ENCODE peak calls at places on chromosomes 1 and 21, in ten cellular contexts. V is epithelial cell of proximal tubule, H is left ventricle myocardium inferior, M is prostate gland, I is tibial nerve, S is psoas muscle, C is thoracic aorta, P is uterus, A is fibroblast of mammary gland, X is transverse colon. R is an unnamed sample.

GRCh38 chr1:45032833-45033232 is 20.8 kb downstream of the UROD start:
- DNase-seq in I (no peak), V (no peak), P (no peak), A (no peak), H (no peak), X (no peak), M (no peak), S (no peak), C (no peak), R (no peak)

GRCh38 chr1:232844791-232845190 is 39.6 kb downstream of the MAP10 start:
- DNase-seq in A (peak; percentile 74), I (no peak), H (no peak), S (no peak), V (peak; percentile 91), M (no peak), C (no peak), X (no peak), P (no peak), R (no peak)

GRCh38 chr1:30525631-30525979 is 197.8 kb downstream of the MATN1 start:
- DNase-seq in M (no peak), S (no peak), C (no peak), I (no peak), V (no peak), P (peak; percentile 11), A (no peak), X (no peak), H (no peak), R (no peak)

GRCh38 chr1:30109853-30110252 is 613.5 kb downstream of the MATN1 start:
- DNase-seq in S (no peak), V (no peak), X (no peak), M (no peak), C (peak; percentile 8), P (peak; percentile 26), A (peak; percentile 90), H (no peak), I (no peak), R (no peak)

GRCh38 chr21:36769051-36769867 is 70.3 kb downstream of the SIM2 start:
- DNase-seq in I (no peak), C (no peak), X (no peak), P (no peak), H (no peak), M (peak; percentile 60), S (no peak), V (no peak), A (peak; percentile 36), R (no peak)

GRCh38 chr1:192807221-192807967 is 1.4 kb upstream of the RGS2 start:
- DNase-seq in H (no peak), P (no peak), M (no peak), A (peak; percentile 72), X (no peak), I (no peak), V (no peak), S (no peak), C (no peak), R (no peak)

GRCh38 chr21:37537391-37537996 is 170.9 kb downstream of the DYRK1A start:
- DNase-seq in H (no peak), V (no peak), S (no peak), C (no peak), A (no peak), P (no peak), M (no peak), X (no peak), I (no peak), R (no peak)

GRCh38 chr1:240242601-240243144 is 151.0 kb downstream of the FMN2 start:
- DNase-seq in A (peak; percentile 85), C (no peak), S (no peak), V (no peak), X (no peak), I (no peak), P (no peak), H (no peak), M (no peak), R (peak; percentile 64)

GRCh38 chr1:243402868-243403267 is 147.0 kb downstream of the SDCCAG8 start:
- DNase-seq in I (no peak), S (no peak), P (no peak), M (no peak), C (no peak), X (no peak), A (no peak), H (no peak), V (no peak), R (no peak)

GRCh38 chr21:43277481-43278351 is 108.9 kb downstream of the CRYAA start:
- DNase-seq in P (no peak), X (no peak), H (peak; percentile 47), M (no peak), C (no peak), I (no peak), A (no peak), S (no peak), V (no peak), R (no peak)

DNA sequence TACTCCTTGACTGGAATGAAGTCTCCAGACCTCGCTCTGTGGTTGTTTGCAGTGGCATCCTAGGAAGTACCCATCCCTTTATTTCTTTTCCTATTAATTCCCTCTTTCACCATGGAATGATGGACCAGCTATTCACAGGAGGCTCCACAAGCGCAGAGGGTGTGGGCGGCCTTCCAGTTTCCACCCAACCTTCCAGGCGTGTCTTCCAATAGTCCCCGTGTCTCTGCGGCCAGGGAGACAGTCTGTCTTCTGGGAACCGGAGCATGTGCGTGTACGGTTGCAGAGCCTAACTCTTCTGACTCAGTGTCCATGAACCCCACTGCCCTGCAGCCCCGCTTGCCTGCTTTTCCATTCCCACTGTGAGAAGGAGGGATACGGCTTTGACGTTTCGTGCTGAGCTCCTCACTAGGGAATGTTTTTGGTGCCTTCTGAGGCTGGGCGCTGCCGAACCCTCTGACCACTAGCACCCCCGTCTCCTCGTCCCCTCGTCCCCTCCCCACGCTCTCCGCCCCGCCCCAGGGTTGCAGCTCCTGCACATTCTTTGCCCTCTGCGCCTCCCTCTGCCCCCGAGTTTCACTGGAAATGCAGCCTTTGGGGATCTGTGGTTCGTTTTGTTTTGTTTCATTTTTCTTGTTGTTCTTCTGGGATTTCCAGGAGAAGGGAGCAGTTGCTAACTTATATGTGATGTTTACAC is 26.3 kb upstream of the FAM3B start:
- DNase-seq in X (no peak), H (no peak), S (no peak), A (no peak), P (no peak), I (no peak), C (no peak), V (no peak), M (no peak), R (no peak)
- H3K4me3 ChIP-seq in X (no peak overlapping the region), H (peak overlapping the region; percentile 45), S (no peak overlapping the region), A (no peak overlapping the region), P (no peak overlapping the region), I (peak overlapping the region; percentile 43), C (peak overlapping the region; percentile 51), V (no peak overlapping the region), M (no peak overlapping the region), R (no peak overlapping the region)

DNA sequence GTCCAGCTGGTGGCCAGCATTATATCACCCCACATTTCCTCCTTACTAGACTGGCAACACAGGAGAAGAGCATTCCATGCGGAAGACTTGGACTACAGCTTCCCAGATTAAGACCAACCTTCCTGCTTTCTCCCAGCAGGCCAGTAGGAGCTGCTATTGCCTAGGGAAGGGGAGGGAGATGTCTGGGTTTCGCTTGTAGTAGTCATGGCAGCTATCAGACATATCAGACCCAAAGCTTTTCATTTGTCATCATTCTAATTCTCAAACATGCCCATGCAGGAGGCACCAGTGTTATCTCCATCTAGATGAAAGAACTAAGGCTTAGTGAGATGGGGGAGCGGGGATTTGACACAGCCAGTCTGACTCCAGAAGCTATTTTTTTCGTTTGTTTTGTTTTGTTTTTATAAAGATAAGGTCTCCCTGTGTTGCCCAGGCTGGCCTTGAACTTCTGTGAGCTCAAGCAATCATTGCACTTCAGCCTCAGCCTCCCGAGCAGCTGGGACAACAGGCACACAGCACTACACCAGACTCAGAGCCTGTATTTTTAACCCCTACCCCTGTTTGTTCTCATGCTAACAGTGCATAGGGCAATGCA is 4.5 kb downstream of the PLA2G2A start:
- DNase-seq in S (peak; percentile 60), A (peak; percentile 81), C (no peak), P (peak; percentile 23), V (peak; percentile 20), I (no peak), M (peak; percentile 66), H (peak; percentile 49), X (peak; percentile 61), R (peak; percentile 28)
- TF ChIP-seq CTCF in S (peak; percentile 67), A (peak; percentile 100), C (peak; percentile 45), P (peak; percentile 58), V (peak; percentile 100), I (peak; percentile 44), M (peak; percentile 90), H (peak; percentile 86), X (peak; percentile 90), R (peak; percentile 91)

DNA sequence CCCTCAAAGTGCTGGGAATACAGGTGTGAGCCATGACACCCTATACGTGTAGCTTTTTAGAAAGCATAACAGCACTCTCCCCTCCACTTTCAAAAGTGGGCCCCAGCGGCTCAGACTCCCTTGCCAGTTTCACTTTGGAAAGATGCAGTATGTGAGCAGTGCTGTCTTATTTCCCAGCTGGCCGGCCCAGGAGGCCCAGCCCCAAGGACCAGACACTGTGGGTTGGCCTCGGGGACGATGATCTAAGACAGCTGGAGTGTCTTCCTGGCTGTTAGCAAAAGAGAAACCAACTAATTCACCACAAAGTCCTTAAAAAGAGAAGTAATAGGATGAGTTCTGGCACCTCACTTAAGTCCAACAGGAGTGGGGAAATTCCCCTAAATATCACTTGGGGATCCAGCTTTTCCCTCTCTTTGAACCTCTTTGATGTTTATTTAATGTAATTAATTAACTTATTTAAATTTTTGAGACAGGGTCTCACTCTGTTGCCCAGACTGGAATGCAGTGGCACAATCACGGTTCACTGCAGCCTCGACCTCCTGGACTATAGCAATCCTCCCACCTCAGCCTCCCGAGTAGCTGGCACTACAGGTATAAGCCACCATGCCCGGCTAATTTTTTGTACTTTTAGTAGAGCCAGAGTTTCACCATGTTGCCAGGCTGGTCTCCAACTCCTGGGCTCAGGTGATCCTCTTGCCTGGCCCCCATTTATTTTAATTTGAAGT is 17.6 kb upstream of the CLIC4 start:
- DNase-seq in X (peak; percentile 76), C (no peak), A (peak; percentile 89), I (no peak), S (peak; percentile 63), V (no peak), H (peak; percentile 73), P (peak; percentile 80), M (no peak), R (no peak)
- H3K4me3 ChIP-seq in X (no peak overlapping the region), C (peak overlapping the region; percentile 5), A (no peak overlapping the region), I (peak overlapping the region; percentile 7), S (no peak overlapping the region), V (no peak overlapping the region), H (peak overlapping the region; percentile 10), P (peak overlapping the region; percentile 6), M (no peak overlapping the region), R (peak overlapping the region; percentile 27)

GRCh38 chr21:39669485-39669884 is 56.7 kb downstream of the B3GALT5 start:
- DNase-seq in H (no peak), M (no peak), S (no peak), A (no peak), V (no peak), I (no peak), C (no peak), P (no peak), X (no peak), R (no peak)
- TF ChIP-seq CTCF in H (no peak), M (no peak), S (no peak), A (no peak), V (peak; percentile 25), I (no peak), C (no peak), P (no peak), X (no peak), R (no peak)

DNA sequence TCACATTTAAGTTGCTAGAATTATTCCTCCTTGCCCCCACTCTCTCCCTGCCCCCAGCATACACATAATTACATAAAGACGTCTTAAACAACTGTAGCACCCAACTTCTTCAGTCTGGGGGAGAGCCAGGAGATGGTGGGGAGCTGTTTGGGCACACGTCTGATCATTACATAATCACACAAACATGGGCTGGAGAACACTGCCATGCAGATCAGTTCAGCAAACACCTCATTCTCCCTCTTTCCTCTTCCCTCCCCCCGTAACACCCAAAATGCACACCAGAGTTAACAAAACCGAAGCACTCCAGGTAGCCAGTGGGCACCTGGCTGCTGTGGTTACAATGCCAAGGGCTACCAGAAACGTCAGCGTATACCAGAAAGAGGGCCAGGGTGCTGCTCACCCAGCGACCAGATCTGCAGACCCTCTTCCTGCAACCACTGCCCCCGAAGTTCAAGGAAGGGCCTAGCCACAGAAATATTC is 1.6 kb downstream of the HIVEP3 start:
- DNase-seq in S (no peak), X (no peak), P (no peak), H (no peak), V (no peak), C (no peak), M (no peak), A (no peak), I (no peak), R (no peak)
- H3K4me3 ChIP-seq in S (peak overlapping the region; percentile 80), X (no peak overlapping the region), P (peak overlapping the region; percentile 47), H (peak overlapping the region; percentile 76), V (peak overlapping the region; percentile 72), C (peak overlapping the region; percentile 79), M (no peak overlapping the region), A (no peak overlapping the region), I (peak overlapping the region; percentile 67), R (peak overlapping the region; percentile 61)